ENCODE peak calls at places on chromosome 2, in five cellular contexts. X is mucosa of descending colon, Y is GM12865, P is posterior cingulate gyrus, F is ELR. O is an unnamed sample.

GRCh38 chr2:238220892-238221521 is 17.5 kb upstream of the ILKAP start:
- DNase-seq in P (peak), Y (no peak), F (no peak), X (no peak), O (no peak)

GRCh38 chr2:2831656-2832055 is 500.6 kb upstream of the MYT1L start:
- DNase-seq in F (no peak), X (no peak), Y (no peak), P (no peak), O (no peak)

GRCh38 chr2:60002158-60002867 is 551.1 kb downstream of the BCL11A start:
- DNase-seq in F (no peak), P (no peak), X (no peak), Y (no peak), O (no peak)

GRCh38 chr2:3951131-3951954 is 248.0 kb downstream of the DCDC2C start:
- DNase-seq in P (no peak), Y (no peak), F (no peak), X (no peak), O (no peak)

GRCh38 chr2:160224060-160224459 is 24.0 kb upstream of the ITGB6 start:
- DNase-seq in P (no peak), Y (peak), F (peak), X (no peak), O (peak)

GRCh38 chr2:102444233-102444632 is 21.3 kb downstream of the IL18RAP start:
- DNase-seq in Y (no peak), P (no peak), X (no peak), F (no peak), O (no peak)

GRCh38 chr2:223026357-223027110 is 25.5 kb upstream of the KCNE4 start:
- DNase-seq in X (no peak), F (peak), P (no peak), Y (no peak), O (no peak)

GRCh38 chr2:180519276-180519675 is 461.1 kb upstream of the UBE2E3 start:
- DNase-seq in Y (no peak), P (no peak), X (no peak), F (peak), O (peak)

GRCh38 chr2:40754912-40755311 is 303.0 kb upstream of the SLC8A1 start:
- DNase-seq in F (no peak), X (no peak), Y (no peak), P (no peak), O (no peak)

GRCh38 chr2:197515277-197515797 is 529 bp upstream of the MOB4 start:
- DNase-seq in P (no peak), Y (peak), X (peak), F (no peak), O (no peak)

GRCh38 chr2:235098736-235099494 is 147.1 kb downstream of the SH3BP4 start:
- DNase-seq in X (no peak), P (no peak), Y (no peak), F (no peak), O (peak)

GRCh38 chr2:39403311-39403710 is 33.8 kb downstream of the MAP4K3 start:
- DNase-seq in X (no peak), F (no peak), P (no peak), Y (peak), O (no peak)

O was measured in MCF 10A.